ENCODE peak calls at places on chromosomes 4 and X, in ten cellular contexts. One of them, this sample, is unnamed. For H3K27me3, the result is how much of the 10 kb centered on the place peaks cover.

GRCh38 chrX:9785944-9786741 is at the start of gene SHROOM2:
- DNase-seq in IMR-90: no peak
- DNase-seq in right lobe of liver: peak
- DNase-seq in thyroid gland: peak
- DNase-seq in tibial nerve: no peak
- DNase-seq in breast epithelium: no peak
- DNase-seq in transverse colon: no peak
- DNase-seq in heart left ventricle: no peak
- DNase-seq in sigmoid colon: no peak
- DNase-seq in testis: peak
- DNase-seq in this sample: no peak

GRCh38 chrX:49058794-49059193 is at the start of gene CCDC120:
- DNase-seq in IMR-90: no peak
- DNase-seq in right lobe of liver: no peak
- DNase-seq in thyroid gland: peak
- DNase-seq in tibial nerve: no peak
- DNase-seq in breast epithelium: peak
- DNase-seq in transverse colon: peak
- DNase-seq in heart left ventricle: no peak
- DNase-seq in sigmoid colon: no peak
- DNase-seq in testis: no peak
- DNase-seq in this sample: no peak

GRCh38 chrX:44770111-44770510 is 73.7 kb upstream of the DUSP21 start:
- DNase-seq in IMR-90: no peak
- DNase-seq in right lobe of liver: no peak
- DNase-seq in thyroid gland: no peak
- DNase-seq in tibial nerve: no peak
- DNase-seq in breast epithelium: no peak
- DNase-seq in transverse colon: no peak
- DNase-seq in heart left ventricle: no peak
- DNase-seq in sigmoid colon: no peak
- DNase-seq in testis: no peak
- DNase-seq in this sample: no peak

GRCh38 chr4:56655627-56656345 is 25.3 kb downstream of the HOPX start:
- DNase-seq in IMR-90: no peak
- DNase-seq in right lobe of liver: peak
- DNase-seq in thyroid gland: peak
- DNase-seq in tibial nerve: no peak
- DNase-seq in breast epithelium: no peak
- DNase-seq in transverse colon: peak
- DNase-seq in heart left ventricle: no peak
- DNase-seq in sigmoid colon: no peak
- DNase-seq in testis: no peak
- DNase-seq in this sample: peak

GRCh38 chr4:74840931-74841330 is 46.6 kb upstream of the BTC start:
- DNase-seq in IMR-90: no peak
- DNase-seq in right lobe of liver: no peak
- DNase-seq in thyroid gland: no peak
- DNase-seq in tibial nerve: no peak
- DNase-seq in breast epithelium: no peak
- DNase-seq in transverse colon: no peak
- DNase-seq in heart left ventricle: no peak
- DNase-seq in sigmoid colon: no peak
- DNase-seq in testis: no peak
- DNase-seq in this sample: no peak

GRCh38 chrX:123906557-123907316 is 46.9 kb downstream of the XIAP start:
- DNase-seq in IMR-90: no peak
- DNase-seq in right lobe of liver: no peak
- DNase-seq in thyroid gland: no peak
- DNase-seq in tibial nerve: no peak
- DNase-seq in breast epithelium: no peak
- DNase-seq in transverse colon: peak
- DNase-seq in heart left ventricle: no peak
- DNase-seq in sigmoid colon: no peak
- DNase-seq in testis: no peak
- DNase-seq in this sample: no peak

GRCh38 chr4:116632269-116632668 is 453.1 kb downstream of the TRAM1L1 start:
- DNase-seq in IMR-90: no peak
- DNase-seq in right lobe of liver: no peak
- DNase-seq in thyroid gland: no peak
- DNase-seq in tibial nerve: no peak
- DNase-seq in breast epithelium: no peak
- DNase-seq in transverse colon: no peak
- DNase-seq in heart left ventricle: no peak
- DNase-seq in sigmoid colon: no peak
- DNase-seq in testis: no peak
- DNase-seq in this sample: no peak

GRCh38 chr4:134499074-134499473 is 297.5 kb upstream of the PABPC4L start:
- DNase-seq in IMR-90: no peak
- DNase-seq in right lobe of liver: no peak
- DNase-seq in thyroid gland: no peak
- DNase-seq in tibial nerve: no peak
- DNase-seq in breast epithelium: no peak
- DNase-seq in transverse colon: no peak
- DNase-seq in heart left ventricle: no peak
- DNase-seq in sigmoid colon: no peak
- DNase-seq in testis: no peak
- DNase-seq in this sample: no peak

GRCh38 chrX:72554448-72555140 is 18.0 kb downstream of the HDAC8 start:
- DNase-seq in IMR-90: no peak
- DNase-seq in right lobe of liver: no peak
- DNase-seq in thyroid gland: no peak
- DNase-seq in tibial nerve: no peak
- DNase-seq in breast epithelium: no peak
- DNase-seq in transverse colon: no peak
- DNase-seq in heart left ventricle: no peak
- DNase-seq in sigmoid colon: no peak
- DNase-seq in testis: peak
- DNase-seq in this sample: peak

GRCh38 chr4:8869002-8869878 is 2.4 kb downstream of the HMX1 start:
- DNase-seq in IMR-90: no peak
- DNase-seq in right lobe of liver: no peak
- DNase-seq in thyroid gland: no peak
- DNase-seq in tibial nerve: no peak
- DNase-seq in breast epithelium: no peak
- DNase-seq in transverse colon: no peak
- DNase-seq in heart left ventricle: no peak
- DNase-seq in sigmoid colon: no peak
- DNase-seq in testis: no peak
- DNase-seq in this sample: no peak

GRCh38 chr4:8869879-8870646 is 1.6 kb downstream of the HMX1 start:
- DNase-seq in IMR-90: no peak
- DNase-seq in right lobe of liver: no peak
- DNase-seq in thyroid gland: no peak
- DNase-seq in tibial nerve: no peak
- DNase-seq in breast epithelium: no peak
- DNase-seq in transverse colon: no peak
- DNase-seq in heart left ventricle: no peak
- DNase-seq in sigmoid colon: no peak
- DNase-seq in testis: no peak
- DNase-seq in this sample: no peak

GRCh38 chr4:8872402-8873291 is 1.0 kb upstream of the HMX1 start:
- DNase-seq in IMR-90: no peak
- DNase-seq in right lobe of liver: no peak
- DNase-seq in thyroid gland: no peak
- DNase-seq in tibial nerve: no peak
- DNase-seq in breast epithelium: no peak
- DNase-seq in transverse colon: no peak
- DNase-seq in heart left ventricle: no peak
- DNase-seq in sigmoid colon: no peak
- DNase-seq in testis: no peak
- DNase-seq in this sample: no peak

GRCh38 chr4:8871417-8872401 is at the start of gene HMX1:
- DNase-seq in IMR-90: no peak
- DNase-seq in right lobe of liver: no peak
- DNase-seq in thyroid gland: no peak
- DNase-seq in tibial nerve: no peak
- DNase-seq in breast epithelium: no peak
- DNase-seq in transverse colon: no peak
- DNase-seq in heart left ventricle: no peak
- DNase-seq in sigmoid colon: no peak
- DNase-seq in testis: peak
- DNase-seq in this sample: peak

GRCh38 chr4:8870647-8871416 is 807 bp downstream of the HMX1 start:
- DNase-seq in IMR-90: no peak
- DNase-seq in right lobe of liver: no peak
- DNase-seq in thyroid gland: no peak
- DNase-seq in tibial nerve: no peak
- DNase-seq in breast epithelium: no peak
- DNase-seq in transverse colon: no peak
- DNase-seq in heart left ventricle: no peak
- DNase-seq in sigmoid colon: no peak
- DNase-seq in testis: no peak
- DNase-seq in this sample: no peak
- H3K27me3 ChIP-seq in IMR-90: half or more
- H3K27me3 ChIP-seq in right lobe of liver: under half
- H3K27me3 ChIP-seq in thyroid gland: under half
- H3K27me3 ChIP-seq in tibial nerve: under half
- H3K27me3 ChIP-seq in breast epithelium: half or more
- H3K27me3 ChIP-seq in transverse colon: half or more
- H3K27me3 ChIP-seq in heart left ventricle: half or more
- H3K27me3 ChIP-seq in sigmoid colon: half or more
- H3K27me3 ChIP-seq in testis: under half
- H3K27me3 ChIP-seq in this sample: under half

GRCh38 chr4:36904823-36905222 is 339.7 kb upstream of the NWD2 start:
- DNase-seq in IMR-90: no peak
- DNase-seq in right lobe of liver: no peak
- DNase-seq in thyroid gland: no peak
- DNase-seq in tibial nerve: peak
- DNase-seq in breast epithelium: no peak
- DNase-seq in transverse colon: no peak
- DNase-seq in heart left ventricle: no peak
- DNase-seq in sigmoid colon: no peak
- DNase-seq in testis: peak
- DNase-seq in this sample: no peak

GRCh38 chr4:36900446-36900987 is 344.0 kb upstream of the NWD2 start:
- DNase-seq in IMR-90: no peak
- DNase-seq in right lobe of liver: no peak
- DNase-seq in thyroid gland: no peak
- DNase-seq in tibial nerve: no peak
- DNase-seq in breast epithelium: no peak
- DNase-seq in transverse colon: no peak
- DNase-seq in heart left ventricle: no peak
- DNase-seq in sigmoid colon: no peak
- DNase-seq in testis: no peak
- DNase-seq in this sample: no peak
- TF ChIP-seq POLR2A in IMR-90: no peak
- TF ChIP-seq POLR2A in right lobe of liver: no peak
- TF ChIP-seq POLR2A in thyroid gland: no peak
- TF ChIP-seq POLR2A in tibial nerve: no peak
- TF ChIP-seq POLR2A in breast epithelium: no peak
- TF ChIP-seq POLR2A in transverse colon: no peak
- TF ChIP-seq POLR2A in heart left ventricle: no peak
- TF ChIP-seq POLR2A in sigmoid colon: no peak
- TF ChIP-seq POLR2A in testis: no peak
- TF ChIP-seq POLR2A in this sample: no peak

GRCh38 chrX:73577368-73577767 is 14.4 kb downstream of the CHIC1 start:
- DNase-seq in IMR-90: peak
- DNase-seq in right lobe of liver: no peak
- DNase-seq in thyroid gland: peak
- DNase-seq in tibial nerve: no peak
- DNase-seq in breast epithelium: no peak
- DNase-seq in transverse colon: no peak
- DNase-seq in heart left ventricle: no peak
- DNase-seq in sigmoid colon: no peak
- DNase-seq in testis: no peak
- DNase-seq in this sample: no peak
- H3K27me3 ChIP-seq in IMR-90: under half
- H3K27me3 ChIP-seq in right lobe of liver: under half
- H3K27me3 ChIP-seq in thyroid gland: under half
- H3K27me3 ChIP-seq in tibial nerve: under half
- H3K27me3 ChIP-seq in breast epithelium: under half
- H3K27me3 ChIP-seq in transverse colon: under half
- H3K27me3 ChIP-seq in heart left ventricle: under half
- H3K27me3 ChIP-seq in sigmoid colon: under half
- H3K27me3 ChIP-seq in testis: under half
- H3K27me3 ChIP-seq in this sample: under half

GRCh38 chr4:88008624-88009235 is 1.3 kb downstream of the PKD2 start:
- DNase-seq in IMR-90: no peak
- DNase-seq in right lobe of liver: no peak
- DNase-seq in thyroid gland: no peak
- DNase-seq in tibial nerve: no peak
- DNase-seq in breast epithelium: no peak
- DNase-seq in transverse colon: no peak
- DNase-seq in heart left ventricle: no peak
- DNase-seq in sigmoid colon: no peak
- DNase-seq in testis: no peak
- DNase-seq in this sample: no peak

GRCh38 chr4:88009871-88010270 is 2.4 kb downstream of the PKD2 start:
- DNase-seq in IMR-90: no peak
- DNase-seq in right lobe of liver: no peak
- DNase-seq in thyroid gland: no peak
- DNase-seq in tibial nerve: no peak
- DNase-seq in breast epithelium: no peak
- DNase-seq in transverse colon: no peak
- DNase-seq in heart left ventricle: no peak
- DNase-seq in sigmoid colon: no peak
- DNase-seq in testis: no peak
- DNase-seq in this sample: no peak

GRCh38 chr4:88008133-88008621 is 742 bp downstream of the PKD2 start:
- DNase-seq in IMR-90: peak
- DNase-seq in right lobe of liver: peak
- DNase-seq in thyroid gland: peak
- DNase-seq in tibial nerve: no peak
- DNase-seq in breast epithelium: no peak
- DNase-seq in transverse colon: peak
- DNase-seq in heart left ventricle: peak
- DNase-seq in sigmoid colon: peak
- DNase-seq in testis: peak
- DNase-seq in this sample: no peak

GRCh38 chr4:88006956-88007303 is 505 bp upstream of the PKD2 start:
- DNase-seq in IMR-90: no peak
- DNase-seq in right lobe of liver: no peak
- DNase-seq in thyroid gland: peak
- DNase-seq in tibial nerve: no peak
- DNase-seq in breast epithelium: no peak
- DNase-seq in transverse colon: no peak
- DNase-seq in heart left ventricle: no peak
- DNase-seq in sigmoid colon: peak
- DNase-seq in testis: no peak
- DNase-seq in this sample: no peak

DNA sequence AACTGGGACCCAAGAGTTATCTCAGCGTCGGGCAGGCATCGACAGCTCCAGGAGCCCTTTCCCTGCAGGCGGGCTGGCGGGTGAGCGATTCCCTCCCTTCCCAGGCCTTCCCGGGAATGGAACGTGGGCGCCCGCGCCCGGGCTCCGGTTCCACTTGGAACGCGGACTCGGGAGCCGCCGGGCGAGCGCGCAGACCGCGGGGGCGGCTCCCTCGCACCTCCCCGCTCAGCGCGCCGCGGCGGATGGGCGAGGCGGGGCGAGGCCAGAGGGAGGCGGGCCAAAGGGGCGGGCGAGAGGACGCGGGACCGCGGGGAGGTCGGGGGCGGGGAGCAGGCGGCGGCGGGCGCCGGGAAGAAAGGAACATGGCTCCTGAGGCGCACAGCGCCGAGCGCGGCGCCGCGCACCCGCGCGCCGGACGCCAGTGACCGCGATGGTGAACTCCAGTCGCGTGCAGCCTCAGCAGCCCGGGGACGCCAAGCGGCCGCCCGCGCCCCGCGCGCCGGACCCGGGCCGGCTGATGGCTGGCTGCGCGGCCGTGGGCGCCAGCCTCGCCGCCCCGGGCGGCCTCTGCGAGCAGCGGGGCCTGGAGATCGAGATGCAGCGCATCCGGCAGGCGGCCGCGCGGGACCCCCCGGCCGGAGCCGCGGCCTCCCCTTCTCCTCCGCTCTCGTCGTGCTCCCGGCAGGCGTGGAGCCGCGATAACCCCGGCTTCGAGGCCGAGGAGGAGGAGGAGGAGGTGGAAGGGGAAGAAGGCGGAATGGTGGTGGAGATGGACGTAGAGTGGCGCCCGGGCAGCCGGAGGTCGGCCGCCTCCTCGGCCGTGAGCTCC is at the start of gene PKD2:
- DNase-seq in IMR-90: peak
- DNase-seq in right lobe of liver: peak
- DNase-seq in thyroid gland: peak
- DNase-seq in tibial nerve: peak
- DNase-seq in breast epithelium: peak
- DNase-seq in transverse colon: peak
- DNase-seq in heart left ventricle: peak
- DNase-seq in sigmoid colon: peak
- DNase-seq in testis: peak
- DNase-seq in this sample: peak
- TF ChIP-seq POLR2A in IMR-90: peak
- TF ChIP-seq POLR2A in right lobe of liver: peak
- TF ChIP-seq POLR2A in thyroid gland: peak
- TF ChIP-seq POLR2A in tibial nerve: peak
- TF ChIP-seq POLR2A in breast epithelium: no peak
- TF ChIP-seq POLR2A in transverse colon: peak
- TF ChIP-seq POLR2A in heart left ventricle: peak
- TF ChIP-seq POLR2A in sigmoid colon: no peak
- TF ChIP-seq POLR2A in testis: no peak
- TF ChIP-seq POLR2A in this sample: no peak